ENCODE peak calls at places on chromosome 19, in five cellular contexts. J is GM23338; K is AG04450; L is adrenal gland; T is activated CD8-positive, alpha-beta T cell treated with anti-CD3 and anti-CD28 coated beads for 36 hours. H is an unnamed sample.
A peak's percentile ranks its signal among the peaks of the same experiment; 100 is the strongest.

GRCh38 chr19:39413903-39414608 is 1.6 kb downstream of the PLEKHG2 start:
- DNase-seq in K (no peak), L (no peak), T (no peak), J (peak; percentile 49), H (no peak)

GRCh38 chr19:12937243-12938053 is 961 bp upstream of the CALR start:
- DNase-seq in L (peak; percentile 47), T (peak; percentile 79), K (no peak), J (peak; percentile 91), H (no peak)

GRCh38 chr19:50725932-50726230 is 2.7 kb downstream of the CLEC11A start:
- DNase-seq in T (no peak), K (no peak), L (no peak), J (no peak), H (no peak)

GRCh38 chr19:10752237-10752912 is 34.5 kb downstream of the DNM2 start:
- DNase-seq in T (no peak), L (no peak), J (no peak), K (no peak), H (no peak)

GRCh38 chr19:55251296-55252081 is 7.3 kb downstream of the PPP6R1 start:
- DNase-seq in K (no peak), J (no peak), T (peak; percentile 74), L (no peak), H (peak; percentile 66)

GRCh38 chr19:47619763-47620162 is 10.8 kb downstream of the BICRA start:
- DNase-seq in T (no peak), J (peak; percentile 87), L (no peak), K (no peak), H (no peak)

GRCh38 chr19:50500060-50500752 is 10.8 kb downstream of the JOSD2 start:
- DNase-seq in K (no peak), T (peak; percentile 52), J (peak; percentile 68), L (no peak), H (peak; percentile 79)

GRCh38 chr19:8239528-8240273 is 30.5 kb downstream of the CERS4 start:
- DNase-seq in J (no peak), L (no peak), T (no peak), K (no peak), H (peak; percentile 25)

GRCh38 chr19:41595258-41595889 is 19.4 kb downstream of the CEACAM21 start:
- DNase-seq in K (peak; percentile 6), T (peak; percentile 75), J (peak; percentile 82), L (peak; percentile 60), H (peak; percentile 75)

GRCh38 chr19:16571283-16571682 is 932 bp downstream of the SLC35E1 start:
- DNase-seq in L (no peak), J (no peak), K (no peak), T (no peak), H (no peak)

GRCh38 chr19:19588546-19588945 is 29.9 kb downstream of the PBX4 start:
- DNase-seq in L (no peak), T (no peak), K (no peak), J (no peak), H (no peak)

GRCh38 chr19:3537438-3538240 is 1.3 kb upstream of the TEKTIP1 start:
- DNase-seq in T (no peak), K (no peak), J (no peak), L (no peak), H (no peak)

GRCh38 chr19:42270346-42271044 is 1.4 kb downstream of the CIC start:
- DNase-seq in T (peak; percentile 87), L (peak; percentile 77), K (no peak), J (no peak), H (peak; percentile 68)

GRCh38 chr19:12786149-12786870 is 5.0 kb upstream of the JUNB start:
- DNase-seq in T (peak; percentile 29), J (no peak), K (no peak), L (peak; percentile 59), H (no peak)

GRCh38 chr19:2491130-2491801 is 15.3 kb downstream of the GADD45B start:
- DNase-seq in J (no peak), L (peak; percentile 43), T (no peak), K (no peak), H (no peak)

GRCh38 chr19:13095934-13096890 is 6.4 kb downstream of the LYL1 start:
- DNase-seq in K (no peak), J (peak; percentile 90), T (peak; percentile 37), L (no peak), H (no peak)

GRCh38 chr19:1027020-1027952 is 878 bp downstream of the CNN2 start:
- DNase-seq in K (no peak), J (no peak), L (no peak), T (peak; percentile 67), H (no peak)

GRCh38 chr19:18496167-18496979 is 25.5 kb downstream of the ELL start:
- DNase-seq in K (no peak), J (no peak), L (no peak), T (peak; percentile 80), H (peak; percentile 75)

GRCh38 chr19:33459220-33459619 is 62.4 kb downstream of the PEPD start:
- DNase-seq in K (no peak), J (no peak), T (no peak), L (no peak), H (no peak)

GRCh38 chr19:38569368-38569983 is 48.3 kb downstream of the MAP4K1 start:
- DNase-seq in K (no peak), T (no peak), J (no peak), L (no peak), H (no peak)

GRCh38 chr19:42053037-42053935 is 16.7 kb downstream of the GRIK5 start:
- DNase-seq in L (no peak), J (no peak), K (no peak), T (no peak), H (no peak)

GRCh38 chr19:30880151-30880550 is 469.1 kb downstream of the TSHZ3 start:
- DNase-seq in J (no peak), K (no peak), T (no peak), L (no peak), H (no peak)

GRCh38 chr19:8265872-8266271 is 42.3 kb downstream of the CD320 start:
- DNase-seq in T (no peak), L (no peak), J (no peak), K (no peak), H (no peak)

GRCh38 chr19:55316646-55317045 is 8.5 kb downstream of the TMEM150B start:
- DNase-seq in L (no peak), K (no peak), J (peak; percentile 47), T (no peak), H (no peak)

GRCh38 chr19:1901940-1902404 is 3.2 kb upstream of the ADAT3 start:
- DNase-seq in T (no peak), K (no peak), J (no peak), L (peak; percentile 49), H (no peak)

GRCh38 chr19:48480151-48480475 is 10.9 kb downstream of the CYTH2 start:
- DNase-seq in L (no peak), J (peak; percentile 91), T (peak; percentile 59), K (no peak), H (no peak)

GRCh38 chr19:46600393-46601317 is 475 bp upstream of the CALM3 start:
- DNase-seq in T (peak; percentile 99), L (peak; percentile 98), K (peak; percentile 97), J (peak; percentile 99), H (peak; percentile 95)

GRCh38 chr19:19259741-19260140 is 13.4 kb downstream of the TM6SF2 start:
- DNase-seq in K (no peak), L (no peak), J (peak; percentile 89), T (no peak), H (no peak)

GRCh38 chr19:48203227-48203793 is 32.8 kb downstream of the ZSWIM9 start:
- DNase-seq in K (no peak), J (no peak), L (no peak), T (peak; percentile 55), H (no peak)

GRCh38 chr19:33416307-33417215 is 43.1 kb downstream of the CEBPG start:
- DNase-seq in L (peak; percentile 44), J (peak; percentile 90), T (peak; percentile 86), K (no peak), H (peak; percentile 88)

GRCh38 chr19:46402725-46403124 is 10.6 kb downstream of the CCDC8 start:
- DNase-seq in L (no peak), K (no peak), J (no peak), T (no peak), H (no peak)

GRCh38 chr19:804419-805160 is 7.3 kb downstream of the PTBP1 start:
- DNase-seq in K (no peak), T (no peak), J (no peak), L (no peak), H (no peak)

GRCh38 chr19:58380037-58380735 is 644 bp downstream of the ZNF837 start:
- DNase-seq in T (peak; percentile 91), L (no peak), J (no peak), K (no peak), H (no peak)
- TF ChIP-seq CTCF in T (no peak), L (no peak), J (no peak), K (no peak), H (no peak)

GRCh38 chr19:6354098-6354674 is 7.1 kb upstream of the CLPP start:
- DNase-seq in L (no peak), K (no peak), T (no peak), J (peak; percentile 35), H (no peak)
- TF ChIP-seq CTCF in L (no peak), K (peak; percentile 51), T (peak; percentile 33), J (peak; percentile 53), H (no peak)

GRCh38 chr19:35931874-35932202 is 4.3 kb upstream of the LRFN3 start:
- DNase-seq in J (no peak), T (no peak), K (no peak), L (no peak), H (no peak)

GRCh38 chr19:35925501-35925900 is 10.7 kb upstream of the LRFN3 start:
- DNase-seq in L (no peak), T (no peak), J (no peak), K (no peak), H (no peak)

GRCh38 chr19:35932291-35932936 is 3.8 kb upstream of the LRFN3 start:
- DNase-seq in L (no peak), T (no peak), K (no peak), J (peak; percentile 68), H (no peak)

GRCh38 chr19:35931161-35931873 is 4.9 kb upstream of the LRFN3 start:
- DNase-seq in K (peak; percentile 99), T (peak; percentile 99), L (peak; percentile 99), J (peak; percentile 99), H (peak; percentile 99)

GRCh38 chr19:35928507-35928906 is 7.7 kb upstream of the LRFN3 start:
- DNase-seq in J (no peak), T (no peak), L (no peak), K (no peak), H (no peak)
- TF ChIP-seq CTCF in J (no peak), T (no peak), L (no peak), K (no peak), H (no peak)

GRCh38 chr19:4645718-4646117 is 6.4 kb downstream of the TNFAIP8L1 start:
- DNase-seq in L (no peak), T (no peak), K (no peak), J (no peak), H (no peak)

GRCh38 chr19:4652075-4652474 is 12.8 kb downstream of the TNFAIP8L1 start:
- DNase-seq in L (no peak), K (no peak), J (no peak), T (no peak), H (no peak)

GRCh38 chr19:4649392-4650094 is 10.2 kb downstream of the TNFAIP8L1 start:
- DNase-seq in J (no peak), L (no peak), T (no peak), K (no peak), H (no peak)

GRCh38 chr19:4650159-4650558 is 10.8 kb downstream of the TNFAIP8L1 start:
- DNase-seq in K (no peak), T (no peak), J (no peak), L (no peak), H (no peak)

GRCh38 chr19:4647676-4648644 is 8.6 kb downstream of the TNFAIP8L1 start:
- DNase-seq in T (no peak), L (peak; percentile 45), J (peak; percentile 63), K (no peak), H (peak; percentile 60)
- TF ChIP-seq CTCF in T (no peak), L (no peak), J (peak; percentile 41), K (no peak), H (no peak)

H was measured in GM13976.